ENCODE peak calls at places on chromosomes 16 and 17, in four cellular contexts. K is CD4-positive, alpha-beta memory T cell; X is mesendoderm; D is tibial artery. S is an unnamed sample.

GRCh38 chr17:56978441-56979090 is 635 bp downstream of the SCPEP1 start:
- DNase-seq in X (peak; percentile 32), K (no peak), D (no peak), S (no peak)

GRCh38 chr17:40645932-40646331 is 1.7 kb downstream of the SMARCE1 start:
- DNase-seq in K (no peak), X (no peak), D (no peak), S (no peak)

GRCh38 chr17:61635913-61636432 is 45.0 kb upstream of the NACA2 start:
- DNase-seq in K (peak; percentile 33), D (no peak), X (peak; percentile 62), S (no peak)

GRCh38 chr17:38703742-38704644 is 1.1 kb upstream of the MLLT6 start:
- DNase-seq in K (peak; percentile 55), X (peak; percentile 99), D (peak; percentile 68), S (peak; percentile 14)

GRCh38 chr16:67035364-67035763 is 6.4 kb downstream of the CBFB start:
- DNase-seq in K (no peak), X (no peak), D (no peak), S (no peak)

GRCh38 chr16:53922805-53923645 is 219.1 kb downstream of the FTO start:
- DNase-seq in X (no peak), D (no peak), K (no peak), S (no peak)

GRCh38 chr17:489758-490329 is 137.2 kb upstream of the RPH3AL start:
- DNase-seq in X (peak; percentile 61), K (peak; percentile 72), D (no peak), S (peak; percentile 74)

GRCh38 chr16:11757671-11758545 is 15.3 kb upstream of the TXNDC11 start:
- DNase-seq in X (no peak), K (no peak), D (no peak), S (no peak)

GRCh38 chr16:14111713-14112538 is 40.8 kb downstream of the MRTFB start:
- DNase-seq in D (peak; percentile 38), K (no peak), X (no peak), S (peak; percentile 62)

GRCh38 chr16:10122546-10122945 is 59.7 kb downstream of the GRIN2A start:
- DNase-seq in K (no peak), X (peak; percentile 23), D (no peak), S (no peak)

GRCh38 chr17:28841901-28842281 is 699 bp downstream of the FAM222B start:
- DNase-seq in X (no peak), K (no peak), D (no peak), S (no peak)

DNA sequence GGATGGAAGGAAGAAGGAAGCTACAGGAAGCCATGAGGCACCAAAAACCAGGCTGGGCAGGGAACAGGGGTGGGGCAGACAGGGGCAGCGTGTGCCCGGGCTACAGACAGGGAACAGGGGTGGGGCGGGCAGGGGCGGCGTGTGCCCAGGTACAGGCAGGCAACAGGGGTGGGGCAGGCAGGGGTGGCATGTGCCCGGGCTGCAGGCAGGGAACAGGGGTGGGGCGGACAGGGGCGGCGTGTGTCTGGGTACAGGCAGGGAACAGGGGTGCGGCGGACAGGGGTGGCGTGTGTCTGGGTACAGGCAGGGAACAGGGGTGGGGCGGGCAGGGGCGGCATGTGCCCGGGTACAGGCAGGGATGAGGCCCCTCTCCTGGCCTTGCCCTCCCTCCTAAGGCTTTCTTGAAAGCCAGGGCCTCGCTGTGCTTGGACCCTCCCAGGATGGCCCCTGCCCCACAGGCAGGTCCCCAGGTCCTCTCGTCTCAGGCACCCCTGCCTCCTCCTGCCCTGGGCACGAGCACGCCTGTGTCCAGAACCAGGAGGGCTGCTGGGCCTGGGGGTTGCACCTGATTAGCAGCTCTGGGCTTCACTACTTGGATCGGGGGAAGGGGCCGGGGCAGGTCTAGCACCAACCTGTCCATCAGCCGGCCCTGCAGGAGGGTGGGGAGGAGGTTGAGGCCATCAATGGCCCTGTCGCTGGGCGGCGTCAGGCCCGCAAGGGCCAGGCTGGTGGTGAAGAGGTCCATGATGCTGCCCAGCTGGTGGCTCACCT is 14.5 kb upstream of the APRT start:
- DNase-seq in X (no peak), K (no peak), D (no peak), S (no peak)
- H3K4me3 ChIP-seq in X (no peak overlapping the region), K (no peak overlapping the region), D (no peak overlapping the region), S (no peak overlapping the region)

GRCh38 chr17:2071024-2071385 is 16.1 kb downstream of the HIC1 start:
- DNase-seq in K (no peak), D (no peak), X (no peak), S (no peak)

GRCh38 chr17:2070241-2071023 is 15.5 kb downstream of the HIC1 start:
- DNase-seq in D (no peak), X (peak; percentile 77), K (no peak), S (no peak)

GRCh38 chr17:2074919-2075318 is 20.0 kb downstream of the HIC1 start:
- DNase-seq in D (no peak), X (no peak), K (no peak), S (no peak)

GRCh38 chr17:2068589-2069051 is 13.7 kb downstream of the HIC1 start:
- DNase-seq in X (no peak), D (no peak), K (no peak), S (no peak)

GRCh38 chr17:2071421-2072281 is 16.7 kb downstream of the HIC1 start:
- DNase-seq in K (no peak), X (no peak), D (no peak), S (no peak)
- H3K4me1 ChIP-seq in K (peaks cover 21% of the 10 kb centered on the region), X (peaks cover 3% of the 10 kb centered on the region), D (peaks cover 16% of the 10 kb centered on the region), S (no peaks in the 10 kb centered on the region)

GRCh38 chr16:15951852-15952251 is 2.4 kb downstream of the ABCC1 start:
- DNase-seq in X (no peak), D (no peak), K (no peak), S (no peak)
- H3K4me3 ChIP-seq in X (no peak overlapping the region), D (peak overlapping the region; percentile 8), K (no peak overlapping the region), S (peak overlapping the region; percentile 7)

GRCh38 chr16:87850009-87851006 is 19.0 kb downstream of the SLC7A5 start:
- DNase-seq in K (peak; percentile 71), D (no peak), X (peak; percentile 73), S (peak; percentile 80)

GRCh38 chr16:87847785-87848675 is 21.3 kb downstream of the SLC7A5 start:
- DNase-seq in D (no peak), X (no peak), K (no peak), S (no peak)

GRCh38 chr16:87851141-87851587 is 18.1 kb downstream of the SLC7A5 start:
- DNase-seq in D (no peak), K (no peak), X (peak; percentile 51), S (no peak)

GRCh38 chr16:87848676-87849345 is 20.5 kb downstream of the SLC7A5 start:
- DNase-seq in X (no peak), K (no peak), D (no peak), S (no peak)

DNA sequence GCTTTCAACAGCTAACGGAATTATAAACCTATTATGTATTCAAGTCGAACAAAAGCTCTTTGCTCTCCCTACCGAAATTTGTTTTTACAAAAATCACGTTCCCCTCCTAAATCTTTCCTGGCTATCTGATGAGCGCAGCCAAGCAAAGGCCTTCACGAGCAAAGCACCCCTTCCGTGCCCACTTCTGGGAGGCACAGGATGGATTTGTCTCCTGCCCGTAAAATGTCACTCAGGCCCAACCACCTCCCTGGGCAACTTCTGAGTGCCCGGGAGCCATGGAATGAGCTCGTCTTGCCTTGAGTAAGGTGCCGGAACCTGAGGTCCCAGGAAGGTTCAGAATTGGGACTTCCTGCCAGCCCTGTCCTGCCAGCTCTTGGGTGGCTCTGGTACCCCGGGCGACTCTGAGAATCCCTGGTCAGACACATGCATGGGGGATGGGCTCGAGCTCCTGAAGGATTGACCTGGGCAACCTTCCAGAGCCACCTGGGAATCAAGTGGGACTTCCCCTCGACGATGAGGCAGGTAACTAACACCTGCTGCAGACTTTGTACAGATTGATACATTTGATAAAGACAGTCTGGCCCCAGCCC is 19.8 kb downstream of the SLC7A5 start:
- DNase-seq in D (no peak), K (no peak), X (no peak), S (no peak)
- H3K4me1 ChIP-seq in D (peaks cover 20% of the 10 kb centered on the region), K (peaks cover 21% of the 10 kb centered on the region), X (peaks cover 10% of the 10 kb centered on the region), S (peaks cover 9% of the 10 kb centered on the region)

GRCh38 chr17:33751702-33752065 is 458.6 kb upstream of the ASIC2 start:
- DNase-seq in D (no peak), K (no peak), X (peak; percentile 37), S (no peak)
- H3K4me3 ChIP-seq in D (no peak overlapping the region), K (no peak overlapping the region), X (no peak overlapping the region), S (peak overlapping the region; percentile 44)

GRCh38 chr17:4427505-4427904 is 6.2 kb upstream of the SPNS3 start:
- DNase-seq in X (no peak), K (no peak), D (no peak), S (no peak)
- H3K4me1 ChIP-seq in X (no peaks in the 10 kb centered on the region), K (no peaks in the 10 kb centered on the region), D (no peaks in the 10 kb centered on the region), S (no peaks in the 10 kb centered on the region)

GRCh38 chr17:7147772-7148171 is 31.4 kb downstream of the ASGR1 start:
- DNase-seq in X (no peak), D (no peak), K (no peak), S (no peak)
- H3K4me3 ChIP-seq in X (no peak overlapping the region), D (no peak overlapping the region), K (no peak overlapping the region), S (no peak overlapping the region)

GRCh38 chr17:58416937-58417299 is 416 bp downstream of the RNF43 start:
- DNase-seq in X (peak; percentile 22), K (no peak), D (no peak), S (no peak)
- H3K4me1 ChIP-seq in X (no peaks in the 10 kb centered on the region), K (peaks cover 15% of the 10 kb centered on the region), D (no peaks in the 10 kb centered on the region), S (no peaks in the 10 kb centered on the region)

S was measured in ascending aorta.